ENCODE peak calls at places on chromosomes 7 and 10, in ten cellular contexts. S is neural progenitor cell, V is fibroblast of the aortic adventitia, I is pons, C is T-helper 2 cell, J is mammary epithelial cell, K is sigmoid colon, X is BE2C, E is left kidney, L is NCI-H2081. B is an unnamed sample.

GRCh38 chr7:39608278-39608677 is 15.1 kb upstream of the RALA start:
- DNase-seq in I (no peak), E (no peak), C (no peak), K (no peak), S (no peak), L (no peak), J (no peak), X (no peak), V (no peak), B (no peak)

GRCh38 chr10:59674211-59674836 is 35.3 kb downstream of the SLC16A9 start:
- DNase-seq in K (no peak), C (no peak), E (no peak), J (peak), I (no peak), S (no peak), X (no peak), V (peak), L (no peak), B (peak)

GRCh38 chr10:118483496-118483895 is 112.0 kb downstream of the PRLHR start:
- DNase-seq in K (no peak), I (no peak), E (no peak), C (no peak), X (no peak), V (no peak), L (no peak), J (no peak), S (no peak), B (no peak)

GRCh38 chr10:62732841-62733653 is 71.5 kb upstream of the ADO start:
- DNase-seq in J (peak), X (no peak), S (no peak), V (peak), E (no peak), I (no peak), K (no peak), L (no peak), C (peak), B (peak)

GRCh38 chr7:109552017-109552416 is 982.3 kb downstream of the DNAJB9 start:
- DNase-seq in E (no peak), J (no peak), L (no peak), K (no peak), C (no peak), V (no peak), I (no peak), S (no peak), X (no peak), B (no peak)

GRCh38 chr10:115171392-115171960 is 78.3 kb downstream of the ATRNL1 start:
- DNase-seq in K (no peak), E (peak), V (peak), J (no peak), L (no peak), I (peak), C (no peak), X (no peak), S (peak), B (peak)

GRCh38 chr10:114401195-114401741 is 3.0 kb downstream of the AFAP1L2 start:
- DNase-seq in E (no peak), I (peak), J (no peak), C (no peak), X (no peak), L (no peak), K (peak), V (peak), S (no peak), B (no peak)

GRCh38 chr7:55073051-55073511 is 54.3 kb downstream of the EGFR start:
- DNase-seq in E (no peak), C (no peak), K (no peak), I (no peak), L (no peak), J (peak), V (peak), X (no peak), S (no peak), B (no peak)

GRCh38 chr7:88759956-88760515 is 536 bp downstream of the ZNF804B start:
- DNase-seq in V (no peak), K (no peak), S (no peak), L (no peak), X (no peak), E (peak), I (peak), J (no peak), C (no peak), B (no peak)

GRCh38 chr10:99926925-99927718 is 82.6 kb downstream of the DNMBP start:
- DNase-seq in X (peak), I (no peak), E (peak), L (no peak), C (no peak), S (no peak), J (no peak), V (peak), K (peak), B (peak)

GRCh38 chr7:151228024-151228866 is 1.2 kb upstream of the ABCF2 start:
- DNase-seq in X (no peak), V (no peak), K (no peak), S (no peak), C (no peak), I (no peak), E (no peak), L (no peak), J (no peak), B (no peak)

GRCh38 chr10:72630144-72630543 is 4.3 kb upstream of the MICU1 start:
- DNase-seq in E (no peak), L (no peak), J (no peak), X (no peak), C (no peak), S (no peak), I (no peak), V (no peak), K (no peak), B (no peak)

GRCh38 chr10:3071405-3072198 is 4.3 kb downstream of the PFKP start:
- DNase-seq in C (peak), V (no peak), I (no peak), J (peak), K (no peak), S (no peak), X (no peak), E (no peak), L (no peak), B (peak)

B was measured in RWPE1.